ENCODE peak calls at places on chromosomes 2 and 18, in eight cellular contexts. R is aorta, C is mammary epithelial cell, F is neural progenitor cell, Q is prostate gland, E is fibroblast of lung, L is IMR-90, D is transverse colon. X is an unnamed sample.

GRCh38 chr2:133777607-133778006 is 209.3 kb upstream of the NCKAP5 start:
- DNase-seq in R (no peak), F (no peak), C (peak; percentile 74), Q (peak; percentile 31), E (peak; percentile 24), D (no peak), L (no peak), X (no peak)

GRCh38 chr2:10448646-10449480 is 736 bp upstream of the ODC1 start:
- DNase-seq in L (peak; percentile 87), R (peak; percentile 93), Q (peak; percentile 82), F (peak; percentile 96), D (peak; percentile 95), C (peak; percentile 80), E (peak; percentile 86), X (peak; percentile 91)

GRCh38 chr2:38277245-38278119 is 99.6 kb downstream of the ATL2 start:
- DNase-seq in Q (no peak), E (no peak), D (no peak), F (peak; percentile 61), C (no peak), L (peak; percentile 40), R (no peak), X (no peak)

GRCh38 chr2:104476075-104476474 is 377.8 kb upstream of the POU3F3 start:
- DNase-seq in Q (no peak), L (no peak), C (no peak), E (no peak), R (no peak), F (no peak), D (no peak), X (no peak)

GRCh38 chr18:45658756-45659155 is 43.5 kb downstream of the SLC14A2 start:
- DNase-seq in L (peak; percentile 48), D (no peak), Q (no peak), C (peak; percentile 55), F (no peak), R (no peak), E (peak; percentile 12), X (no peak)

GRCh38 chr2:139031722-139032121 is 251.5 kb upstream of the NXPH2 start:
- DNase-seq in C (peak; percentile 36), L (no peak), R (no peak), D (no peak), Q (no peak), F (peak; percentile 19), E (no peak), X (no peak)

GRCh38 chr18:6879508-6880195 is 150.1 kb downstream of the ARHGAP28 start:
- DNase-seq in Q (no peak), R (no peak), F (no peak), D (no peak), L (no peak), C (no peak), E (no peak), X (no peak)

GRCh38 chr2:99617811-99618210 is 128.0 kb upstream of the REV1 start:
- DNase-seq in R (no peak), D (no peak), Q (no peak), C (no peak), F (no peak), L (no peak), E (no peak), X (no peak)

DNA sequence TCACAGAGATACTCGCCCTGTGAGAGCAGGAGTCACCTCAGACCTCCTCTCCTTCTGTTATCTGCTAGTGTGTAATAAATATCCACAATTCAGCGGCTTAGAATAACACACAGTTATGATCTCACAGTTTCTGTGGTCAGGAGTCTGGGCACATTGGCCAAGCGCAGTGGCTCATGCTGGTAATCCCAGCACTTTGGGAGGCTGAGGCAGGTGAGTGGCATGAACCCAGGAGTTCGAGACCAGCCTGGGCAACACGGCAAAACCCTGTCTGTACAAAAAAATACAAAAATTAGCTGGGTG is 77.8 kb downstream of the LRRFIP1 start:
- DNase-seq in R (no peak), Q (no peak), F (no peak), E (no peak), L (peak; percentile 59), D (no peak), C (peak; percentile 62), X (no peak)
- H3K27ac ChIP-seq in R (peak overlapping the region; percentile 84), Q (peak overlapping the region; percentile 38), F (no peak overlapping the region), E (no peak overlapping the region), L (no peak overlapping the region), D (peak overlapping the region; percentile 100), C (no peak overlapping the region), X (peak overlapping the region; percentile 84)

DNA sequence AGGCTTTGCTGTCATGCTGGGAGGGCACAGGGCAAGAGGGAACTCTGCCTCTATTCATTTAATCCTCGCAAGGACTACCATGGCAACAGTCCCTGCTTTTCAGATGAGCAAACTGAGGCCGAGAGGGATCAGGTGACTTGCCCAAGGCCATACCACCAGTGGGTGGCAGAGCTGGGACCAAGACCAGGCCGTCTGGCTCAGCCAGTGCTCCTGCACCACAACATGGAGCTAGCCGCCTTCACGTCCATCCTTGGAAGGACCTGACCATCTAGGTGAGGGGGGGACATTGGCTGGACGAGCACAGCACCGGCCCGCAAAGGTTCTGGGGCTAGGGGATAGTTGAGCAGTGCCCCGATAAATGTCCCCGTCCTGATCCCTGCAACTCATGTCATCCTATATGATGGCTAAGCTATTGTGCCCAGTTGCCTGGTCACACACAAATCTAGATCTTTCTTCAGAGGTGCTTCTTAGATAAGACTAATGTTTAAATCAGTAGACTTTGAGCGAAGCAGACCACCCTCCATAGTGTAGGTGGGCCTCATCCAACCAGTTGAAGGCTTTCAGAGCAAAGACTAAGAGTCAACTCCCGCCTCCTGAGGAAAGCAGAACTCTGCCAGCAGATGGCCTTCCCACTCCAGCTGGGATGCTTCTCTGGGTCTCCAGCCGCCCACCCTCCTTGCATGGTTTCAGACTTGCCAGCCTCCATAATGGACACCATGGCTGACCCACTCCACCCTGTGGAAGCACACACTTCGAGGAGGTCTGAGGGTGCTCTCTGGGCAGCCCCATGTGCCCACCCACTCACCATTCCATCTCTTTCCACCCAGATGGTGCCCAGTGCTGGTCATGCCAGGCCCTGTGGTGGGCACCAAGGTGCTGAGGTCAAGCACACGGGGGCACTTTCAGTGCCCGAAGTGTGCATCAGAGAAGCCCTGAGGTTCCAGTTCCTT is 214.8 kb upstream of the RAB6C start:
- DNase-seq in D (no peak), E (no peak), F (no peak), Q (no peak), L (no peak), R (no peak), C (no peak), X (no peak)
- H3K4me1 ChIP-seq in D (no peaks in the 10 kb centered on the region), E (no peaks in the 10 kb centered on the region), F (peaks cover 8% of the 10 kb centered on the region), Q (no peaks in the 10 kb centered on the region), L (no peaks in the 10 kb centered on the region), R (no peaks in the 10 kb centered on the region), C (no peaks in the 10 kb centered on the region), X (no peaks in the 10 kb centered on the region)

GRCh38 chr2:168801961-168802824 is at the start of gene NOSTRIN:
- DNase-seq in Q (peak; percentile 17), L (peak; percentile 48), E (peak; percentile 63), D (peak; percentile 83), R (no peak), C (no peak), F (no peak), X (peak; percentile 41)
- H3K4me3 ChIP-seq in Q (peak within 1 kb of the TSS; percentile 9), L (no peak within 1 kb of the TSS), E (peak within 1 kb of the TSS; percentile 1), D (peak within 1 kb of the TSS; percentile 8), R (no peak within 1 kb of the TSS), C (no peak within 1 kb of the TSS), F (no peak within 1 kb of the TSS), X (peak within 1 kb of the TSS; percentile 44)

GRCh38 chr2:88601302-88601701 is 26.0 kb downstream of the EIF2AK3 start:
- DNase-seq in E (peak; percentile 83), R (no peak), F (no peak), Q (no peak), C (no peak), D (no peak), L (peak; percentile 61), X (no peak)
- H3K27ac ChIP-seq in E (no peak overlapping the region), R (peak overlapping the region; percentile 44), F (no peak overlapping the region), Q (peak overlapping the region; percentile 61), C (no peak overlapping the region), D (peak overlapping the region; percentile 60), L (no peak overlapping the region), X (peak overlapping the region; percentile 72)

DNA sequence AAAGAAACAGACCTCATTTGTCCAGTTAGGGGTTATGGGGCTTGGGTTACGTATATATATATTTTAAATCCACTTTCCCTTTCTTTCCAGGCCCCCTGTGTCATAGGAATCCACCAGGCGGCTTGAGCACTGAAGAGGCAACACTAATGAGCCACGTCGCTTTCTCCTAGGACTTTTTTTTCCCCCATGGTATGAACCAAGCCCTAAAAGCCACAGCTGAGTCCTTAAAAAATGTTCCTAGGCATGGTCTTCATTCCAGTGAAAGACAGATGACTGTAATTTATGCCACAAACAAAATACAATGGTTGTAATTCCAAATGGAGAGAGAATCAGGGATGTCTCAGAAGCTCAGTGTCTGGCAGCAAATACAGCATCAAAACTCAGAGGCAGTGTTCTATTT is 146.8 kb downstream of the EPHA4 start:
- DNase-seq in E (no peak), L (no peak), D (no peak), Q (no peak), F (no peak), C (no peak), R (no peak), X (no peak)
- H3K4me1 ChIP-seq in E (no peaks in the 10 kb centered on the region), L (peaks cover 4% of the 10 kb centered on the region), D (no peaks in the 10 kb centered on the region), Q (no peaks in the 10 kb centered on the region), F (peaks cover 12% of the 10 kb centered on the region), C (peaks cover 7% of the 10 kb centered on the region), R (peaks cover 2% of the 10 kb centered on the region), X (no peaks in the 10 kb centered on the region)

GRCh38 chr2:117615106-117615505 is 199.4 kb upstream of the DDX18 start:
- DNase-seq in F (no peak), D (no peak), L (no peak), R (no peak), Q (no peak), E (no peak), C (no peak), X (no peak)
- H3K4me3 ChIP-seq in F (no peak overlapping the region), D (no peak overlapping the region), L (no peak overlapping the region), R (no peak overlapping the region), Q (no peak overlapping the region), E (no peak overlapping the region), C (no peak overlapping the region), X (no peak overlapping the region)

GRCh38 chr18:2147866-2148265 is 423.4 kb downstream of the METTL4 start:
- DNase-seq in R (peak; percentile 69), Q (peak; percentile 59), C (peak; percentile 95), F (no peak), L (no peak), E (peak; percentile 54), D (no peak), X (no peak)
- H3K27ac ChIP-seq in R (no peak overlapping the region), Q (no peak overlapping the region), C (no peak overlapping the region), F (no peak overlapping the region), L (no peak overlapping the region), E (no peak overlapping the region), D (no peak overlapping the region), X (no peak overlapping the region)

GRCh38 chr2:27807476-27807875 is 36.0 kb downstream of the MRPL33 start:
- DNase-seq in L (peak; percentile 34), E (peak; percentile 30), R (no peak), D (peak; percentile 32), C (peak; percentile 35), F (peak; percentile 53), Q (peak; percentile 46), X (no peak)

GRCh38 chr2:27808984-27809383 is 37.5 kb downstream of the MRPL33 start:
- DNase-seq in Q (no peak), D (no peak), E (no peak), L (no peak), C (no peak), F (no peak), R (no peak), X (no peak)

GRCh38 chr2:27806311-27807059 is 35.0 kb downstream of the MRPL33 start:
- DNase-seq in Q (no peak), L (no peak), C (no peak), D (no peak), R (no peak), F (no peak), E (no peak), X (no peak)

GRCh38 chr2:27809761-27810241 is 38.3 kb downstream of the MRPL33 start:
- DNase-seq in C (peak; percentile 92), L (peak; percentile 93), R (no peak), E (peak; percentile 78), D (no peak), Q (no peak), F (no peak), X (no peak)

GRCh38 chr2:27808418-27808817 is 36.9 kb downstream of the MRPL33 start:
- DNase-seq in Q (no peak), D (no peak), E (no peak), C (no peak), F (no peak), L (no peak), R (no peak), X (no peak)
- H3K4me1 ChIP-seq in Q (no peaks in the 10 kb centered on the region), D (no peaks in the 10 kb centered on the region), E (peaks cover 15% of the 10 kb centered on the region), C (peaks cover 28% of the 10 kb centered on the region), F (no peaks in the 10 kb centered on the region), L (peaks cover 13% of the 10 kb centered on the region), R (peaks cover 1% of the 10 kb centered on the region), X (no peaks in the 10 kb centered on the region)